ENCODE peak calls at places on chromosomes 5 and 9, in nine cellular contexts. One of them, this sample, is unnamed.

GRCh38 chr9:126523621-126524111 is 90.1 kb upstream of the LMX1B start:
- DNase-seq in HCT116: no peak
- DNase-seq in IMR-90: no peak
- DNase-seq in thyroid gland: no peak
- DNase-seq in HepG2: no peak
- DNase-seq in NB4: peak; percentile 30
- DNase-seq in heart left ventricle: no peak
- DNase-seq in esophagus muscularis mucosa: no peak
- DNase-seq in stomach: no peak
- DNase-seq in this sample: no peak

GRCh38 chr9:37801287-37801850 is 772 bp downstream of the DCAF10 start:
- DNase-seq in HCT116: no peak
- DNase-seq in IMR-90: peak; percentile 9
- DNase-seq in thyroid gland: peak; percentile 20
- DNase-seq in HepG2: no peak
- DNase-seq in NB4: peak; percentile 44
- DNase-seq in heart left ventricle: peak; percentile 28
- DNase-seq in esophagus muscularis mucosa: no peak
- DNase-seq in stomach: peak; percentile 37
- DNase-seq in this sample: no peak

GRCh38 chr9:13083973-13084528 is 195.4 kb downstream of the MPDZ start:
- DNase-seq in HCT116: no peak
- DNase-seq in IMR-90: peak; percentile 66
- DNase-seq in thyroid gland: no peak
- DNase-seq in HepG2: no peak
- DNase-seq in NB4: no peak
- DNase-seq in heart left ventricle: no peak
- DNase-seq in esophagus muscularis mucosa: no peak
- DNase-seq in stomach: no peak
- DNase-seq in this sample: no peak

GRCh38 chr5:37730896-37731455 is 108.9 kb downstream of the GDNF start:
- DNase-seq in HCT116: no peak
- DNase-seq in IMR-90: no peak
- DNase-seq in thyroid gland: no peak
- DNase-seq in HepG2: no peak
- DNase-seq in NB4: no peak
- DNase-seq in heart left ventricle: no peak
- DNase-seq in esophagus muscularis mucosa: no peak
- DNase-seq in stomach: no peak
- DNase-seq in this sample: no peak

GRCh38 chr5:135589152-135589551 is 10.4 kb upstream of the CXCL14 start:
- DNase-seq in HCT116: no peak
- DNase-seq in IMR-90: no peak
- DNase-seq in thyroid gland: no peak
- DNase-seq in HepG2: no peak
- DNase-seq in NB4: peak; percentile 34
- DNase-seq in heart left ventricle: no peak
- DNase-seq in esophagus muscularis mucosa: no peak
- DNase-seq in stomach: no peak
- DNase-seq in this sample: no peak

GRCh38 chr5:54544044-54544443 is 26.5 kb downstream of the SNX18 start:
- DNase-seq in HCT116: no peak
- DNase-seq in IMR-90: no peak
- DNase-seq in thyroid gland: no peak
- DNase-seq in HepG2: no peak
- DNase-seq in NB4: no peak
- DNase-seq in heart left ventricle: no peak
- DNase-seq in esophagus muscularis mucosa: peak; percentile 14
- DNase-seq in stomach: no peak
- DNase-seq in this sample: no peak

GRCh38 chr5:1110930-1111726 is 735 bp downstream of the SLC12A7 start:
- DNase-seq in HCT116: no peak
- DNase-seq in IMR-90: no peak
- DNase-seq in thyroid gland: peak; percentile 57
- DNase-seq in HepG2: no peak
- DNase-seq in NB4: no peak
- DNase-seq in heart left ventricle: peak; percentile 72
- DNase-seq in esophagus muscularis mucosa: no peak
- DNase-seq in stomach: no peak
- DNase-seq in this sample: no peak

GRCh38 chr5:179142434-179143198 is 82.4 kb downstream of the ZNF354C start:
- DNase-seq in HCT116: no peak
- DNase-seq in IMR-90: peak; percentile 87
- DNase-seq in thyroid gland: no peak
- DNase-seq in HepG2: no peak
- DNase-seq in NB4: no peak
- DNase-seq in heart left ventricle: no peak
- DNase-seq in esophagus muscularis mucosa: no peak
- DNase-seq in stomach: no peak
- DNase-seq in this sample: peak; percentile 54

GRCh38 chr5:147688965-147689364 is 93.6 kb downstream of the JAKMIP2 start:
- DNase-seq in HCT116: no peak
- DNase-seq in IMR-90: no peak
- DNase-seq in thyroid gland: no peak
- DNase-seq in HepG2: no peak
- DNase-seq in NB4: no peak
- DNase-seq in heart left ventricle: peak; percentile 41
- DNase-seq in esophagus muscularis mucosa: no peak
- DNase-seq in stomach: peak; percentile 50
- DNase-seq in this sample: no peak

GRCh38 chr5:3925935-3926334 is 330.3 kb downstream of the IRX1 start:
- DNase-seq in HCT116: no peak
- DNase-seq in IMR-90: no peak
- DNase-seq in thyroid gland: no peak
- DNase-seq in HepG2: no peak
- DNase-seq in NB4: no peak
- DNase-seq in heart left ventricle: no peak
- DNase-seq in esophagus muscularis mucosa: no peak
- DNase-seq in stomach: no peak
- DNase-seq in this sample: no peak

GRCh38 chr5:33468811-33469435 is 28.2 kb downstream of the TARS1 start:
- DNase-seq in HCT116: no peak
- DNase-seq in IMR-90: peak; percentile 12
- DNase-seq in thyroid gland: no peak
- DNase-seq in HepG2: no peak
- DNase-seq in NB4: no peak
- DNase-seq in heart left ventricle: no peak
- DNase-seq in esophagus muscularis mucosa: no peak
- DNase-seq in stomach: no peak
- DNase-seq in this sample: no peak
- TF ChIP-seq POLR2A in HCT116: no peak
- TF ChIP-seq POLR2A in IMR-90: no peak
- TF ChIP-seq POLR2A in thyroid gland: no peak
- TF ChIP-seq POLR2A in HepG2: no peak
- TF ChIP-seq POLR2A in NB4: no peak
- TF ChIP-seq POLR2A in heart left ventricle: no peak
- TF ChIP-seq POLR2A in esophagus muscularis mucosa: no peak
- TF ChIP-seq POLR2A in stomach: no peak
- TF ChIP-seq POLR2A in this sample: no peak

GRCh38 chr9:136671254-136671614 is 8.5 kb downstream of the EGFL7 start:
- DNase-seq in HCT116: no peak
- DNase-seq in IMR-90: no peak
- DNase-seq in thyroid gland: no peak
- DNase-seq in HepG2: no peak
- DNase-seq in NB4: peak; percentile 47
- DNase-seq in heart left ventricle: no peak
- DNase-seq in esophagus muscularis mucosa: no peak
- DNase-seq in stomach: no peak
- DNase-seq in this sample: no peak

GRCh38 chr9:136672431-136673087 is 9.8 kb downstream of the EGFL7 start:
- DNase-seq in HCT116: no peak
- DNase-seq in IMR-90: no peak
- DNase-seq in thyroid gland: no peak
- DNase-seq in HepG2: no peak
- DNase-seq in NB4: no peak
- DNase-seq in heart left ventricle: no peak
- DNase-seq in esophagus muscularis mucosa: no peak
- DNase-seq in stomach: no peak
- DNase-seq in this sample: no peak

GRCh38 chr9:136673088-136673969 is 10.6 kb downstream of the EGFL7 start:
- DNase-seq in HCT116: no peak
- DNase-seq in IMR-90: no peak
- DNase-seq in thyroid gland: no peak
- DNase-seq in HepG2: no peak
- DNase-seq in NB4: no peak
- DNase-seq in heart left ventricle: no peak
- DNase-seq in esophagus muscularis mucosa: no peak
- DNase-seq in stomach: no peak
- DNase-seq in this sample: no peak

GRCh38 chr9:136670571-136671253 is 8.0 kb downstream of the EGFL7 start:
- DNase-seq in HCT116: no peak
- DNase-seq in IMR-90: no peak
- DNase-seq in thyroid gland: no peak
- DNase-seq in HepG2: no peak
- DNase-seq in NB4: no peak
- DNase-seq in heart left ventricle: no peak
- DNase-seq in esophagus muscularis mucosa: no peak
- DNase-seq in stomach: no peak
- DNase-seq in this sample: no peak

GRCh38 chr9:136671646-136672430 is 9.1 kb downstream of the EGFL7 start:
- DNase-seq in HCT116: no peak
- DNase-seq in IMR-90: no peak
- DNase-seq in thyroid gland: peak; percentile 45
- DNase-seq in HepG2: no peak
- DNase-seq in NB4: peak; percentile 56
- DNase-seq in heart left ventricle: peak; percentile 50
- DNase-seq in esophagus muscularis mucosa: no peak
- DNase-seq in stomach: no peak
- DNase-seq in this sample: no peak
- TF ChIP-seq POLR2A in HCT116: no peak
- TF ChIP-seq POLR2A in IMR-90: no peak
- TF ChIP-seq POLR2A in thyroid gland: no peak
- TF ChIP-seq POLR2A in HepG2: no peak
- TF ChIP-seq POLR2A in NB4: no peak
- TF ChIP-seq POLR2A in heart left ventricle: no peak
- TF ChIP-seq POLR2A in esophagus muscularis mucosa: no peak
- TF ChIP-seq POLR2A in stomach: no peak
- TF ChIP-seq POLR2A in this sample: no peak

GRCh38 chr9:123327697-123328100 is 28.3 kb upstream of the CRB2 start:
- DNase-seq in HCT116: no peak
- DNase-seq in IMR-90: no peak
- DNase-seq in thyroid gland: peak; percentile 91
- DNase-seq in HepG2: no peak
- DNase-seq in NB4: no peak
- DNase-seq in heart left ventricle: no peak
- DNase-seq in esophagus muscularis mucosa: no peak
- DNase-seq in stomach: peak; percentile 82
- DNase-seq in this sample: no peak
- TF ChIP-seq POLR2A in HCT116: no peak
- TF ChIP-seq POLR2A in IMR-90: no peak
- TF ChIP-seq POLR2A in thyroid gland: no peak
- TF ChIP-seq POLR2A in HepG2: no peak
- TF ChIP-seq POLR2A in NB4: no peak
- TF ChIP-seq POLR2A in heart left ventricle: no peak
- TF ChIP-seq POLR2A in esophagus muscularis mucosa: no peak
- TF ChIP-seq POLR2A in stomach: no peak
- TF ChIP-seq POLR2A in this sample: no peak

GRCh38 chr9:133990366-133991210 is 1.5 kb downstream of the VAV2 start:
- DNase-seq in HCT116: peak; percentile 21
- DNase-seq in IMR-90: peak; percentile 85
- DNase-seq in thyroid gland: peak; percentile 57
- DNase-seq in HepG2: peak; percentile 93
- DNase-seq in NB4: no peak
- DNase-seq in heart left ventricle: peak; percentile 67
- DNase-seq in esophagus muscularis mucosa: no peak
- DNase-seq in stomach: peak; percentile 62
- DNase-seq in this sample: peak; percentile 95

GRCh38 chr9:133991964-133992779 is at the start of gene VAV2:
- DNase-seq in HCT116: peak; percentile 29
- DNase-seq in IMR-90: peak; percentile 45
- DNase-seq in thyroid gland: peak; percentile 73
- DNase-seq in HepG2: peak; percentile 48
- DNase-seq in NB4: peak; percentile 62
- DNase-seq in heart left ventricle: peak; percentile 60
- DNase-seq in esophagus muscularis mucosa: no peak
- DNase-seq in stomach: peak; percentile 65
- DNase-seq in this sample: peak; percentile 84

GRCh38 chr9:133989554-133990365 is 2.4 kb downstream of the VAV2 start:
- DNase-seq in HCT116: no peak
- DNase-seq in IMR-90: no peak
- DNase-seq in thyroid gland: peak; percentile 61
- DNase-seq in HepG2: no peak
- DNase-seq in NB4: no peak
- DNase-seq in heart left ventricle: no peak
- DNase-seq in esophagus muscularis mucosa: no peak
- DNase-seq in stomach: no peak
- DNase-seq in this sample: no peak

GRCh38 chr9:133992780-133993634 is 883 bp upstream of the VAV2 start:
- DNase-seq in HCT116: peak; percentile 43
- DNase-seq in IMR-90: peak; percentile 88
- DNase-seq in thyroid gland: peak; percentile 86
- DNase-seq in HepG2: peak; percentile 77
- DNase-seq in NB4: peak; percentile 74
- DNase-seq in heart left ventricle: peak; percentile 90
- DNase-seq in esophagus muscularis mucosa: peak; percentile 97
- DNase-seq in stomach: peak; percentile 79
- DNase-seq in this sample: peak; percentile 93

GRCh38 chr9:133991211-133991921 is 758 bp downstream of the VAV2 start:
- DNase-seq in HCT116: no peak
- DNase-seq in IMR-90: no peak
- DNase-seq in thyroid gland: no peak
- DNase-seq in HepG2: no peak
- DNase-seq in NB4: no peak
- DNase-seq in heart left ventricle: peak; percentile 41
- DNase-seq in esophagus muscularis mucosa: no peak
- DNase-seq in stomach: no peak
- DNase-seq in this sample: no peak
- TF ChIP-seq POLR2A in HCT116: no peak
- TF ChIP-seq POLR2A in IMR-90: no peak
- TF ChIP-seq POLR2A in thyroid gland: no peak
- TF ChIP-seq POLR2A in HepG2: no peak
- TF ChIP-seq POLR2A in NB4: no peak
- TF ChIP-seq POLR2A in heart left ventricle: no peak
- TF ChIP-seq POLR2A in esophagus muscularis mucosa: no peak
- TF ChIP-seq POLR2A in stomach: no peak
- TF ChIP-seq POLR2A in this sample: no peak

GRCh38 chr9:133035669-133036068 is 4.9 kb downstream of the GTF3C5 start:
- DNase-seq in HCT116: no peak
- DNase-seq in IMR-90: no peak
- DNase-seq in thyroid gland: no peak
- DNase-seq in HepG2: no peak
- DNase-seq in NB4: no peak
- DNase-seq in heart left ventricle: no peak
- DNase-seq in esophagus muscularis mucosa: no peak
- DNase-seq in stomach: no peak
- DNase-seq in this sample: no peak
- TF ChIP-seq POLR2A in HCT116: no peak
- TF ChIP-seq POLR2A in IMR-90: no peak
- TF ChIP-seq POLR2A in thyroid gland: no peak
- TF ChIP-seq POLR2A in HepG2: no peak
- TF ChIP-seq POLR2A in NB4: no peak
- TF ChIP-seq POLR2A in heart left ventricle: no peak
- TF ChIP-seq POLR2A in esophagus muscularis mucosa: no peak
- TF ChIP-seq POLR2A in stomach: no peak
- TF ChIP-seq POLR2A in this sample: no peak

This sample was measured in H54.